ENCODE peak calls at places on chromosomes 4 and X, in five cellular contexts. A, B, N, F and H are unnamed samples.

GRCh38 chrX:75151828-75152592 is 4.1 kb downstream of the ABCB7 start:
- DNase-seq in A (no peak), B (no peak), N (no peak), F (peak; percentile 39), H (no peak)

GRCh38 chr4:56049428-56050212 is 100.9 kb downstream of the CEP135 start:
- DNase-seq in A (peak; percentile 89), B (peak; percentile 45), N (peak; percentile 46), F (peak; percentile 7), H (peak; percentile 82)

GRCh38 chrX:2334237-2334636 is 166.5 kb downstream of the DHRSX start:
- DNase-seq in A (no peak), B (no peak), N (no peak), F (peak; percentile 12), H (no peak)

GRCh38 chrX:153657161-153657560 is 10.2 kb downstream of the DUSP9 start:
- DNase-seq in A (peak; percentile 8), B (no peak), N (no peak), F (no peak), H (peak; percentile 18)

GRCh38 chr4:41359069-41359769 is 102.5 kb downstream of the UCHL1 start:
- DNase-seq in A (peak; percentile 88), B (peak; percentile 67), N (no peak), F (no peak), H (no peak)

GRCh38 chr4:36198068-36198808 is 46.1 kb downstream of the ARAP2 start:
- DNase-seq in A (no peak), B (no peak), N (no peak), F (no peak), H (peak; percentile 70)

GRCh38 chr4:143084566-143084965 is 100.2 kb upstream of the USP38 start:
- DNase-seq in A (peak; percentile 39), B (no peak), N (no peak), F (no peak), H (no peak)

GRCh38 chr4:85210353-85210752 is 243.9 kb upstream of the WDFY3 start:
- DNase-seq in A (no peak), B (no peak), N (no peak), F (peak; percentile 94), H (no peak)

GRCh38 chrX:10296581-10296980 is 139.8 kb downstream of the CLCN4 start:
- DNase-seq in A (no peak), B (no peak), N (peak; percentile 79), F (no peak), H (no peak)

GRCh38 chr4:39621582-39621981 is 17.1 kb downstream of the SMIM14 start:
- DNase-seq in A (peak; percentile 79), B (peak; percentile 55), N (peak; percentile 95), F (peak; percentile 73), H (peak; percentile 79)

GRCh38 chrX:40105791-40106676 is 8.3 kb upstream of the BCOR start:
- DNase-seq in A (peak; percentile 94), B (peak; percentile 82), N (peak; percentile 71), F (no peak), H (peak; percentile 86)

GRCh38 chr4:71663780-71664179 is 120.1 kb downstream of the GC start:
- DNase-seq in A (no peak), B (no peak), N (no peak), F (no peak), H (no peak)

GRCh38 chr4:8410641-8411271 is 29.8 kb downstream of the ACOX3 start:
- DNase-seq in A (peak; percentile 92), B (peak; percentile 75), N (peak; percentile 73), F (peak; percentile 57), H (no peak)
- H3K4me3 ChIP-seq in A (no peak overlapping the region), B (no peak overlapping the region), N (no peak overlapping the region), F (no peak overlapping the region), H (no peak overlapping the region)

DNA sequence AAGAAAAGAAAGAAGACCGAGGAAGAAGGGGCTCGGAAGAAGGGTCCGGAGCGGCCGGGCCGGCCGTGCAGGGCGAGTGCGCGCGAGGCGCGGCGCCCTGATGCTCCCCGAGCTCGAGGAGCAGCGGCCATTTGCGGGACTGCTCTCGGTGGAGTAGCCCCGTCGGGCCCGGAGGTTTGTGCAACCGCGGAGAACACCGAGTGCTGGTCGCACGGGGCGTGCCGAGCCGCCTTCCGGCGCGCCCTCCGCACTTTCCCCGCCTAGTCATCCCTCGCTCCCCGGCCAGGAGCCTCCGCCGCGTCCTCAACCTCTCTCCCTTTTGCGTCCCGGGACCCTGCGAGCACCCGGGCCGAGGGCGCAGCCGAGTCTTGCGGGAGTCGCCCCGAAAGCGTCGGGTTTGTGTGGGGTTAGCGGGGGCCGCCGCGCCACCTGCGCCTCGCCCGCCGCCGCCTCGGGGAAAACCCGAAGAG is 127.4 kb downstream of the LAS1L start:
- DNase-seq in A (no peak), B (no peak), N (no peak), F (no peak), H (no peak)
- H3K4me3 ChIP-seq in A (peak overlapping the region; percentile 58), B (no peak overlapping the region), N (no peak overlapping the region), F (no peak overlapping the region), H (no peak overlapping the region)

GRCh38 chrX:47242321-47242720 is 9.5 kb downstream of the USP11 start:
- DNase-seq in A (no peak), B (no peak), N (no peak), F (no peak), H (peak; percentile 21)
- H3K4me3 ChIP-seq in A (no peak overlapping the region), B (no peak overlapping the region), N (no peak overlapping the region), F (no peak overlapping the region), H (no peak overlapping the region)

GRCh38 chr4:52588771-52589591 is 70.1 kb downstream of the USP46 start:
- DNase-seq in A (no peak), B (no peak), N (peak; percentile 100), F (peak; percentile 92), H (no peak)

GRCh38 chr4:52592287-52592686 is 66.8 kb downstream of the USP46 start:
- DNase-seq in A (no peak), B (no peak), N (peak; percentile 12), F (no peak), H (no peak)

GRCh38 chr4:52600275-52600674 is 58.8 kb downstream of the USP46 start:
- DNase-seq in A (no peak), B (no peak), N (no peak), F (no peak), H (no peak)

DNA sequence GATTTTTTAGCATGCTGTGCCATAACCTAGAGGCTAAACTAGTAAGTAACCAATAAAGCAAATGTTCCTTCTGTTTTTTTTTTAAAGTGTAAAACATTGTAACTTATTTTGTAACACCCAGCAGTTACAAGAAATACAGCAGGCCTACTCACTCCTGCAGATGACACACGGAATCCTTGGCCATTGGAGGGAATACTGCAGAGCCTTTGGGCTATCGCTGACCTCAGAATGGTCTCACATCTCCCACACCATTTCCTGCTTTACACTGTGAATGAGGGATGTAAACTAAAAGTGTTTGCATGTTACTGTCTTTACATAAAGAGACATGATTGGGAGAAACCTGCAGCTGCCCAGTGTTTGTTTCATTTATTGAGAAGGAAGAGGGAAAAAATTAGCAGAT is 64.1 kb downstream of the USP46 start:
- DNase-seq in A (no peak), B (no peak), N (peak; percentile 88), F (no peak), H (no peak)
- H3K4me3 ChIP-seq in A (no peak overlapping the region), B (no peak overlapping the region), N (no peak overlapping the region), F (no peak overlapping the region), H (no peak overlapping the region)

DNA sequence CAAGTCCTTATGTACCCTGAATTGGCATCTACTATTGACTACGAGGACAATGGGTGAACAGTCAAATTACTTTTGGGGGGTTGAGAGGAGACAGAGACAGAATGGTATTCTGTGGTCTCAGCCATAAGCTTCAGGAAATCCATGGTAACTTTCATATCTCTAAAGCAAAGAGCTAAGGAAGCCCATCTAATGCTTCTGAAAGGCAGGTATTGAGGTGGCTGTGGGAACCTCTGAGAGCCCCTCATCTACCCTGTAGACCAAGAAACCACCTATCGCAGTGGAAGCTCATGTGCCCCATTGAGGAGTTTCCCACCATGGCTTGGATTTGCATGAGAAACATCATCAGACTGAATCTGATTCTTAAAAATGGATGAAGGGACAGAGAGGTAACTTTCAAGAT is 23.1 kb upstream of the BMP2K start:
- DNase-seq in A (no peak), B (no peak), N (no peak), F (no peak), H (no peak)
- H3K4me3 ChIP-seq in A (no peak overlapping the region), B (no peak overlapping the region), N (no peak overlapping the region), F (no peak overlapping the region), H (no peak overlapping the region)